ENCODE peak calls at places on chromosomes 1 and 21, in eight cellular contexts. One of them, this sample, is unnamed.
A peak's percentile ranks its signal among the peaks of the same experiment; 100 is the strongest.

GRCh38 chr1:100302756-100303155 is 36.7 kb downstream of the RTCA start:
- DNase-seq in CD8-positive, alpha-beta T cell: no peak
- DNase-seq in colonic mucosa: no peak
- DNase-seq in tibial nerve: no peak
- DNase-seq in fibroblast of lung: no peak
- DNase-seq in DND-41: no peak
- DNase-seq in left ventricle myocardium inferior: no peak
- DNase-seq in body of pancreas: no peak
- DNase-seq in this sample: peak; percentile 21

GRCh38 chr1:164759144-164759920 is 200.3 kb downstream of the PBX1 start:
- DNase-seq in DND-41: no peak
- DNase-seq in colonic mucosa: no peak
- DNase-seq in tibial nerve: no peak
- DNase-seq in CD8-positive, alpha-beta T cell: no peak
- DNase-seq in body of pancreas: no peak
- DNase-seq in left ventricle myocardium inferior: no peak
- DNase-seq in fibroblast of lung: no peak
- DNase-seq in this sample: no peak

GRCh38 chr1:218656301-218657037 is 311.3 kb downstream of the TGFB2 start:
- DNase-seq in left ventricle myocardium inferior: no peak
- DNase-seq in CD8-positive, alpha-beta T cell: no peak
- DNase-seq in fibroblast of lung: no peak
- DNase-seq in body of pancreas: no peak
- DNase-seq in tibial nerve: no peak
- DNase-seq in colonic mucosa: no peak
- DNase-seq in DND-41: no peak
- DNase-seq in this sample: no peak

GRCh38 chr1:156009404-156009803 is 11.3 kb downstream of the SSR2 start:
- DNase-seq in left ventricle myocardium inferior: no peak
- DNase-seq in DND-41: no peak
- DNase-seq in CD8-positive, alpha-beta T cell: no peak
- DNase-seq in fibroblast of lung: no peak
- DNase-seq in tibial nerve: no peak
- DNase-seq in body of pancreas: no peak
- DNase-seq in colonic mucosa: no peak
- DNase-seq in this sample: no peak

GRCh38 chr1:24091971-24092482 is 19.9 kb downstream of the MYOM3 start:
- DNase-seq in tibial nerve: no peak
- DNase-seq in body of pancreas: no peak
- DNase-seq in fibroblast of lung: no peak
- DNase-seq in CD8-positive, alpha-beta T cell: no peak
- DNase-seq in colonic mucosa: no peak
- DNase-seq in left ventricle myocardium inferior: no peak
- DNase-seq in DND-41: no peak
- DNase-seq in this sample: no peak

GRCh38 chr1:110672753-110673108 is 2.0 kb downstream of the KCNA3 start:
- DNase-seq in CD8-positive, alpha-beta T cell: peak; percentile 34
- DNase-seq in fibroblast of lung: no peak
- DNase-seq in colonic mucosa: no peak
- DNase-seq in left ventricle myocardium inferior: no peak
- DNase-seq in DND-41: peak; percentile 29
- DNase-seq in body of pancreas: no peak
- DNase-seq in tibial nerve: no peak
- DNase-seq in this sample: no peak

GRCh38 chr1:1777950-1778826 is at the start of gene NADK:
- DNase-seq in body of pancreas: peak; percentile 64
- DNase-seq in CD8-positive, alpha-beta T cell: peak; percentile 70
- DNase-seq in colonic mucosa: peak; percentile 64
- DNase-seq in left ventricle myocardium inferior: peak; percentile 60
- DNase-seq in DND-41: peak; percentile 71
- DNase-seq in fibroblast of lung: peak; percentile 39
- DNase-seq in tibial nerve: no peak
- DNase-seq in this sample: no peak

GRCh38 chr21:28473530-28474225 is 519.0 kb downstream of the LTN1 start:
- DNase-seq in colonic mucosa: no peak
- DNase-seq in left ventricle myocardium inferior: no peak
- DNase-seq in body of pancreas: no peak
- DNase-seq in tibial nerve: no peak
- DNase-seq in CD8-positive, alpha-beta T cell: no peak
- DNase-seq in DND-41: no peak
- DNase-seq in fibroblast of lung: peak; percentile 91
- DNase-seq in this sample: peak; percentile 38

GRCh38 chr1:110060034-110060661 is 10.3 kb downstream of the ALX3 start:
- DNase-seq in CD8-positive, alpha-beta T cell: peak; percentile 60
- DNase-seq in left ventricle myocardium inferior: no peak
- DNase-seq in tibial nerve: no peak
- DNase-seq in DND-41: peak; percentile 69
- DNase-seq in body of pancreas: peak; percentile 38
- DNase-seq in fibroblast of lung: peak; percentile 9
- DNase-seq in colonic mucosa: peak; percentile 53
- DNase-seq in this sample: no peak

GRCh38 chr1:226064168-226064815 is 1.8 kb downstream of the H3-3A start:
- DNase-seq in tibial nerve: no peak
- DNase-seq in left ventricle myocardium inferior: no peak
- DNase-seq in colonic mucosa: peak; percentile 28
- DNase-seq in fibroblast of lung: peak; percentile 22
- DNase-seq in CD8-positive, alpha-beta T cell: no peak
- DNase-seq in body of pancreas: peak; percentile 41
- DNase-seq in DND-41: peak; percentile 50
- DNase-seq in this sample: no peak

GRCh38 chr1:228850141-228851100 is 115.1 kb downstream of the RHOU start:
- DNase-seq in left ventricle myocardium inferior: no peak
- DNase-seq in fibroblast of lung: no peak
- DNase-seq in tibial nerve: no peak
- DNase-seq in CD8-positive, alpha-beta T cell: no peak
- DNase-seq in colonic mucosa: peak; percentile 33
- DNase-seq in DND-41: no peak
- DNase-seq in body of pancreas: no peak
- DNase-seq in this sample: no peak

GRCh38 chr1:57633881-57634280 is 210.0 kb upstream of the DAB1 start:
- DNase-seq in body of pancreas: no peak
- DNase-seq in fibroblast of lung: no peak
- DNase-seq in CD8-positive, alpha-beta T cell: no peak
- DNase-seq in DND-41: no peak
- DNase-seq in tibial nerve: no peak
- DNase-seq in left ventricle myocardium inferior: no peak
- DNase-seq in colonic mucosa: no peak
- DNase-seq in this sample: no peak

GRCh38 chr1:57637155-57637554 is 213.3 kb upstream of the DAB1 start:
- DNase-seq in CD8-positive, alpha-beta T cell: no peak
- DNase-seq in tibial nerve: no peak
- DNase-seq in DND-41: no peak
- DNase-seq in left ventricle myocardium inferior: no peak
- DNase-seq in fibroblast of lung: peak; percentile 6
- DNase-seq in colonic mucosa: no peak
- DNase-seq in body of pancreas: no peak
- DNase-seq in this sample: no peak

GRCh38 chr1:57638239-57638638 is 214.4 kb upstream of the DAB1 start:
- DNase-seq in left ventricle myocardium inferior: no peak
- DNase-seq in DND-41: no peak
- DNase-seq in body of pancreas: no peak
- DNase-seq in CD8-positive, alpha-beta T cell: no peak
- DNase-seq in fibroblast of lung: no peak
- DNase-seq in colonic mucosa: no peak
- DNase-seq in tibial nerve: no peak
- DNase-seq in this sample: no peak

GRCh38 chr1:57632401-57632800 is 208.5 kb upstream of the DAB1 start:
- DNase-seq in tibial nerve: no peak
- DNase-seq in body of pancreas: no peak
- DNase-seq in left ventricle myocardium inferior: no peak
- DNase-seq in DND-41: no peak
- DNase-seq in colonic mucosa: no peak
- DNase-seq in CD8-positive, alpha-beta T cell: no peak
- DNase-seq in fibroblast of lung: no peak
- DNase-seq in this sample: no peak

GRCh38 chr1:57633055-57633454 is 209.2 kb upstream of the DAB1 start:
- DNase-seq in body of pancreas: no peak
- DNase-seq in CD8-positive, alpha-beta T cell: no peak
- DNase-seq in DND-41: no peak
- DNase-seq in left ventricle myocardium inferior: no peak
- DNase-seq in tibial nerve: no peak
- DNase-seq in colonic mucosa: no peak
- DNase-seq in fibroblast of lung: no peak
- DNase-seq in this sample: no peak
- TF ChIP-seq CTCF in body of pancreas: no peak
- TF ChIP-seq CTCF in CD8-positive, alpha-beta T cell: no peak
- TF ChIP-seq CTCF in DND-41: no peak
- TF ChIP-seq CTCF in left ventricle myocardium inferior: no peak
- TF ChIP-seq CTCF in tibial nerve: no peak
- TF ChIP-seq CTCF in colonic mucosa: no peak
- TF ChIP-seq CTCF in fibroblast of lung: no peak
- TF ChIP-seq CTCF in this sample: no peak

DNA sequence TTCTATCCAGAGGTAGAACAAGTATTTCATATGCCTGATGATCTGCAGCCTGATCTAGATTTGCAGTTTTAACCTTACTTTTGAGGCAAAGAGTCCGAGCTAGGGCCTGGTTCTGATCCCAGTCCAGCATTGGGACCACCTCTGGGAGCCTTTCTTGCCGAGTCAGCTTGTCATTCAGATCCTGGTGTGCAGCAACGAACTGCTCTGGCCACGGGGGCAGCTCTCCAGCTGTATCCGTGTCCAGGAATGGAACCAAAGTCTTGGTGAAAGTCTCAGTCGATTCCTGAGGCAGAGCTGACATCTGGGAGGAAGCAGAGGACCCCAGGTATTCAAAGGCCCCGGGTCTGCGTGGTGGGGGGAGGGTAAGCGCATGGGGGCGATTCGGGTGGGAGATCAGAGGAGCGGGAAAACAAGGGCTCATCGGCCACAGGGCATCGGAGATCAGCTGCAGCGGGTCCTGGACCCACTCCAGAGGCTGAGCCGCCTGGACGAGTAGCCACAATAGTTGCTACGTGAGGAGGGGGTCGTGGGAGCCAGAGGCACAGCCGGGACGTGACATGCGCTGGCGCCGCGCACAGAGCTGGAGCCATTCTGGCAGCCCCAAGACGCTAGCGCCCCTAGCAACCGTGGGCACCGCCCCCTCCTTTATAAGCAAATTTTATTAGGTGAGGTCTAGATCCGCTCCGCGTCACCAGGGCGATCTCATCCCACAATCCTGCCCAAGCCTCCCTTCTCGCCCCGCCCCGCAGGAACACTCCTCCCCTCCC is 32.4 kb upstream of the BSDC1 start:
- DNase-seq in tibial nerve: no peak
- DNase-seq in DND-41: no peak
- DNase-seq in left ventricle myocardium inferior: no peak
- DNase-seq in body of pancreas: no peak
- DNase-seq in CD8-positive, alpha-beta T cell: no peak
- DNase-seq in colonic mucosa: peak; percentile 20
- DNase-seq in fibroblast of lung: no peak
- DNase-seq in this sample: no peak
- H3K4me3 ChIP-seq in tibial nerve: no peak overlapping the region
- H3K4me3 ChIP-seq in DND-41: no peak overlapping the region
- H3K4me3 ChIP-seq in left ventricle myocardium inferior: peak overlapping the region; percentile 59
- H3K4me3 ChIP-seq in body of pancreas: no peak overlapping the region
- H3K4me3 ChIP-seq in CD8-positive, alpha-beta T cell: no peak overlapping the region
- H3K4me3 ChIP-seq in colonic mucosa: no peak overlapping the region
- H3K4me3 ChIP-seq in fibroblast of lung: no peak overlapping the region
- H3K4me3 ChIP-seq in this sample: peak overlapping the region; percentile 30

DNA sequence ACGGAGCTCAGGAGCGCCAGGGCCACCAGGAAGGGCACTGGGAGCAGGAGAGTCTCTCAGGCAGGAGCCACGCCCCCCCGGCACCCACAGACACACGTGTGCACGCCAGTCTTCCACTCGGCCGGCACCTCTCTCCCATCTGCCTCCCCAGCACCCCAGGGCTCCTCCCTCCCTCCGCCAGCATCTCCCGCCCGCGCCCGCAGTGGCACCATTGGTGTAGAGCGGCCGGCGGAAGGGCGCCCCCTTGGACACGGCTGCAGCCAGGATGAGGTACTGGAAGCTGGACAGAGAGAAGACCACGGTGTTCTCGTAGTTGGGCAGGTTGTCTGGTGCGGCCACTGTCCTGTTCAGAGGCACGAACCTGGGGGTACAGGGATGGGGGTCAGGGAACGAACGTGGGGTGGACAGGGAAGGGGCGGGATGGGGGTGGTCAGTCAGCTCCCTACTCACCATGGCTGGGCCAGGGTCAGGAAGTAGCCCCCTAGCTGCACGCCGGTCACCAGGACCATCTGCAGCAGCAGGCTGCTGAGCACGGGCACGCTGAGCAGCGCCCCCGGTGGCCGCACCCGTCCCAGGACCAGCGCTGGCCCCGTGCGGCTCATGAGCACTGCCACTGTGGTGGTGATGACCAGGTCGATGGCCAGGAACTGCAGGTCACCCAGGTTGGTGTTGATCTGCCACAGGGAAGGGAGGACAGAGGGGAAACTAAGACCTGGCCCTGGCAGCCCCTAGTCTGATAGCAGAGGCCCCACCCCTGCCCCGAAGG is 6.4 kb upstream of the MFAP2 start:
- DNase-seq in DND-41: no peak
- DNase-seq in CD8-positive, alpha-beta T cell: no peak
- DNase-seq in tibial nerve: no peak
- DNase-seq in left ventricle myocardium inferior: no peak
- DNase-seq in colonic mucosa: no peak
- DNase-seq in fibroblast of lung: no peak
- DNase-seq in body of pancreas: no peak
- DNase-seq in this sample: no peak
- TF ChIP-seq CTCF in DND-41: peak; percentile 66
- TF ChIP-seq CTCF in CD8-positive, alpha-beta T cell: no peak
- TF ChIP-seq CTCF in tibial nerve: no peak
- TF ChIP-seq CTCF in left ventricle myocardium inferior: peak; percentile 23
- TF ChIP-seq CTCF in colonic mucosa: no peak
- TF ChIP-seq CTCF in fibroblast of lung: peak; percentile 28
- TF ChIP-seq CTCF in body of pancreas: no peak
- TF ChIP-seq CTCF in this sample: peak; percentile 39

GRCh38 chr1:64983110-64983509 is 16.8 kb upstream of the JAK1 start:
- DNase-seq in tibial nerve: no peak
- DNase-seq in colonic mucosa: no peak
- DNase-seq in body of pancreas: no peak
- DNase-seq in DND-41: no peak
- DNase-seq in CD8-positive, alpha-beta T cell: no peak
- DNase-seq in fibroblast of lung: no peak
- DNase-seq in left ventricle myocardium inferior: no peak
- DNase-seq in this sample: peak; percentile 67
- H3K4me3 ChIP-seq in tibial nerve: no peak overlapping the region
- H3K4me3 ChIP-seq in colonic mucosa: no peak overlapping the region
- H3K4me3 ChIP-seq in body of pancreas: no peak overlapping the region
- H3K4me3 ChIP-seq in DND-41: no peak overlapping the region
- H3K4me3 ChIP-seq in CD8-positive, alpha-beta T cell: no peak overlapping the region
- H3K4me3 ChIP-seq in fibroblast of lung: no peak overlapping the region
- H3K4me3 ChIP-seq in left ventricle myocardium inferior: no peak overlapping the region
- H3K4me3 ChIP-seq in this sample: no peak overlapping the region